ENCODE peak calls at places on chromosomes 5 and 9, in nine cellular contexts. K is upper lobe of right lung, P is nephron progenitor cell, F is tibial nerve, R is IMR-90, Q is PC-9, O is cardiac muscle cell, I is GM13976, W is progenitor cell of endocrine pancreas. M is an unnamed sample.
A peak's percentile ranks its signal among the peaks of the same experiment; 100 is the strongest.

GRCh38 chr5:96256795-96257470 is 176.1 kb downstream of the PCSK1 start:
- DNase-seq in K (no peak), P (peak; percentile 12), F (no peak), R (peak; percentile 96), Q (no peak), O (peak; percentile 2), I (no peak), W (no peak), M (no peak)

GRCh38 chr9:78273761-78274160 is 23.2 kb upstream of the PSAT1 start:
- DNase-seq in K (no peak), P (no peak), F (no peak), R (peak; percentile 74), Q (no peak), O (no peak), I (no peak), W (no peak), M (no peak)

GRCh38 chr9:123061216-123061615 is 27.7 kb downstream of the GPR21 start:
- DNase-seq in K (no peak), P (no peak), F (no peak), R (no peak), Q (no peak), O (no peak), I (no peak), W (no peak), M (no peak)

GRCh38 chr9:77440057-77440456 is 208.1 kb downstream of the GNA14 start:
- DNase-seq in K (no peak), P (no peak), F (no peak), R (peak; percentile 47), Q (no peak), O (no peak), I (no peak), W (no peak), M (no peak)

GRCh38 chr9:36204906-36205547 is 14.3 kb downstream of the CLTA start:
- DNase-seq in K (no peak), P (no peak), F (no peak), R (no peak), Q (no peak), O (peak; percentile 20), I (no peak), W (no peak), M (no peak)

GRCh38 chr5:76331139-76331538 is 71.9 kb upstream of the IQGAP2 start:
- DNase-seq in K (no peak), P (no peak), F (no peak), R (no peak), Q (no peak), O (no peak), I (no peak), W (no peak), M (no peak)

GRCh38 chr5:39225405-39226099 is 6.2 kb upstream of the FYB1 start:
- DNase-seq in K (no peak), P (no peak), F (no peak), R (no peak), Q (no peak), O (no peak), I (no peak), W (no peak), M (no peak)

GRCh38 chr9:110128664-110129329 is 79.2 kb downstream of the C9orf152 start:
- DNase-seq in K (no peak), P (no peak), F (no peak), R (no peak), Q (no peak), O (no peak), I (peak; percentile 61), W (no peak), M (no peak)

GRCh38 chr5:148107608-148108007 is 43.8 kb downstream of the SPINK5 start:
- DNase-seq in K (no peak), P (no peak), F (no peak), R (no peak), Q (no peak), O (peak; percentile 14), I (no peak), W (no peak), M (no peak)

GRCh38 chr5:154002093-154002492 is 36.6 kb downstream of the FAM114A2 start:
- DNase-seq in K (no peak), P (no peak), F (no peak), R (peak; percentile 30), Q (no peak), O (no peak), I (no peak), W (no peak), M (no peak)

GRCh38 chr5:142322747-142323479 is 1.9 kb downstream of the SPRY4 start:
- DNase-seq in K (no peak), P (no peak), F (no peak), R (peak; percentile 69), Q (no peak), O (no peak), I (no peak), W (no peak), M (no peak)

GRCh38 chr5:8864053-8864452 is 681.8 kb downstream of the SEMA5A start:
- DNase-seq in K (no peak), P (no peak), F (no peak), R (peak; percentile 28), Q (peak; percentile 11), O (peak; percentile 5), I (no peak), W (no peak), M (no peak)
- TF ChIP-seq CTCF in K (peak; percentile 10), P (no peak), F (no peak), R (peak; percentile 31), Q (peak; percentile 71), O (peak; percentile 43), I (peak; percentile 35), W (peak; percentile 56), M (peak; percentile 54)

GRCh38 chr5:136810198-136810823 is 445.0 kb upstream of the TRPC7 start:
- DNase-seq in K (no peak), P (no peak), F (no peak), R (peak; percentile 77), Q (no peak), O (no peak), I (no peak), W (no peak), M (no peak)

GRCh38 chr5:136809382-136809781 is 444.0 kb upstream of the TRPC7 start:
- DNase-seq in K (no peak), P (no peak), F (no peak), R (no peak), Q (no peak), O (no peak), I (no peak), W (no peak), M (no peak)

GRCh38 chr5:136802382-136802781 is 437.0 kb upstream of the TRPC7 start:
- DNase-seq in K (no peak), P (no peak), F (no peak), R (peak; percentile 5), Q (peak; percentile 21), O (peak; percentile 5), I (no peak), W (no peak), M (no peak)

GRCh38 chr5:136808756-136809155 is 443.4 kb upstream of the TRPC7 start:
- DNase-seq in K (no peak), P (no peak), F (no peak), R (no peak), Q (no peak), O (no peak), I (no peak), W (no peak), M (no peak)

DNA sequence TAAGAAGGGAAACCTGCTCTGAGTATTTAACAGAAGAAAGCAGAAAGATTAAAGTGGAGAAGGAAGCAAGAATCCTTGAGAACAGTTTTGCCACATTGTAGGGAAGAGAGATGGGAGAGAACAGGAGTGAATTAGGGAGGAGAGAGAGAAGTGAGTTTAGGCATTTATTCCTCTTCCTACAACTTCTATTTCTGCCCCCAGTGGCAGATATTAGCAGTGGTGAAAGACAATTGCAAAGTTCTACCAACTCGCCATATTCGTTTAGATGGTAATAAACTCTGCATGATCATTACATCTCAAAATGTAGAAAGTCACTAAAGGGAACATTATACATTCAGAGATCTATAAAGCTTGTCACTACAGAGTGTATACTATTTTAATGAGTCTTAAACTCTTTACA is 440.1 kb upstream of the TRPC7 start:
- DNase-seq in K (no peak), P (no peak), F (no peak), R (no peak), Q (no peak), O (no peak), I (no peak), W (no peak), M (no peak)
- TF ChIP-seq CTCF in K (no peak), P (no peak), F (no peak), R (no peak), Q (no peak), O (no peak), I (no peak), W (peak; percentile 42), M (peak; percentile 54)

GRCh38 chr5:41524174-41524573 is 13.8 kb upstream of the PLCXD3 start:
- DNase-seq in K (no peak), P (peak; percentile 19), F (no peak), R (no peak), Q (no peak), O (peak; percentile 28), I (no peak), W (no peak), M (no peak)
- TF ChIP-seq CTCF in K (peak; percentile 18), P (peak; percentile 56), F (no peak), R (no peak), Q (peak; percentile 41), O (peak; percentile 39), I (peak; percentile 23), W (peak; percentile 42), M (peak; percentile 57)

GRCh38 chr9:5425006-5425628 is 12.6 kb downstream of the PLGRKT start:
- DNase-seq in K (no peak), P (no peak), F (no peak), R (no peak), Q (no peak), O (no peak), I (peak; percentile 41), W (no peak), M (no peak)
- TF ChIP-seq CTCF in K (peak; percentile 54), P (peak; percentile 45), F (no peak), R (peak; percentile 43), Q (peak; percentile 67), O (peak; percentile 40), I (no peak), W (peak; percentile 38), M (peak; percentile 69)

GRCh38 chr9:27933210-27934062 is 360.2 kb upstream of the C9orf72 start:
- DNase-seq in K (no peak), P (peak; percentile 6), F (no peak), R (no peak), Q (no peak), O (no peak), I (no peak), W (no peak), M (no peak)
- TF ChIP-seq CTCF in K (no peak), P (no peak), F (no peak), R (no peak), Q (no peak), O (no peak), I (no peak), W (no peak), M (no peak)

GRCh38 chr5:50922942-50923767 is 256.7 kb downstream of the PARP8 start:
- DNase-seq in K (no peak), P (no peak), F (no peak), R (no peak), Q (no peak), O (no peak), I (no peak), W (no peak), M (no peak)
- TF ChIP-seq CTCF in K (no peak), P (no peak), F (no peak), R (no peak), Q (no peak), O (no peak), I (no peak), W (no peak), M (peak; percentile 14)

DNA sequence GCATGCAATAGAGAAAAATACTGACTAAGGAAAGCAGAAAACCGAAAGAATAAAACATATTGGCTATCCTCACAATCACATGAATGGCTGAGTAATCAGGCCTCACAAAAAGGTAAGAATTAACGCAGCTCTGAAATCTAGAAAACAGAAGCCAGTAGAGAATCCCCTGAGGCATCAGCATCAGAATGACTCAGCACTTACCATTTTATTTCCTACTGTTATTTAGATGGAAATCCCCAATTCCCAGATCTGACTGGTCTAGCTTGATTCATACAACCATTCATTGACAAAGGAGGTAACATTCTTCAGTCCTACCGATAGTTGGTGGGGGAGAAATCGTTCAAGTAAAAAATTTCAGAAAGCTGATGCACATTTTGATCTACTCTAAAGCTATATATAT is 1408.4 kb upstream of the WWC1 start:
- DNase-seq in K (no peak), P (no peak), F (no peak), R (no peak), Q (peak; percentile 13), O (no peak), I (no peak), W (no peak), M (no peak)
- TF ChIP-seq CTCF in K (no peak), P (no peak), F (no peak), R (no peak), Q (no peak), O (no peak), I (no peak), W (no peak), M (no peak)

M was measured in type B pancreatic cell.